ENCODE peak calls at places on chromosome 16, in nine cellular contexts. O is NCI-H526; E is NCI-H1417; P is cerebellar cortex; A is LoVo; K is GM04504; Z is Calu3; G is tibial nerve; J is stimulated activated CD8-positive, alpha-beta memory T cell treated with anti-CD3 and anti-CD28 coated beads, Interleukin-4, amount 100 ng/mL, for 48 hours. I is an unnamed sample.

GRCh38 chr16:1082952-1083675 is 10.6 kb downstream of the SSTR5 start:
- DNase-seq in A (peak; percentile 83), K (no peak), Z (no peak), E (no peak), J (no peak), P (no peak), O (peak; percentile 57), G (no peak), I (no peak)

GRCh38 chr16:67801889-67802288 is 4.5 kb downstream of the RANBP10 start:
- DNase-seq in P (no peak), E (no peak), G (no peak), Z (no peak), O (no peak), J (no peak), A (no peak), K (no peak), I (no peak)

GRCh38 chr16:22425036-22425801 is 50.8 kb upstream of the CDR2 start:
- DNase-seq in Z (no peak), E (no peak), G (peak; percentile 49), A (no peak), P (no peak), K (peak; percentile 84), J (no peak), O (no peak), I (no peak)

GRCh38 chr16:85615014-85615851 is 2.1 kb downstream of the GSE1 start:
- DNase-seq in O (peak; percentile 80), G (no peak), E (peak; percentile 58), J (peak; percentile 82), A (peak; percentile 91), P (peak; percentile 56), Z (peak; percentile 96), K (no peak), I (no peak)

GRCh38 chr16:23375643-23376042 is 73.5 kb downstream of the SCNN1B start:
- DNase-seq in P (no peak), G (no peak), O (no peak), K (no peak), A (no peak), Z (no peak), J (no peak), E (no peak), I (no peak)

GRCh38 chr16:87437911-87438610 is 45.9 kb downstream of the MAP1LC3B start:
- DNase-seq in E (no peak), G (no peak), J (no peak), P (peak; percentile 93), O (no peak), Z (no peak), A (no peak), K (no peak), I (no peak)

GRCh38 chr16:70638814-70639792 is 7.3 kb upstream of the IL34 start:
- DNase-seq in Z (no peak), O (no peak), P (no peak), K (no peak), J (no peak), E (no peak), A (no peak), G (no peak), I (no peak)

GRCh38 chr16:66603537-66604375 is 748 bp upstream of the CMTM3 start:
- DNase-seq in J (peak; percentile 75), G (peak; percentile 37), E (peak; percentile 71), K (peak; percentile 28), Z (peak; percentile 23), A (no peak), P (no peak), O (peak; percentile 61), I (peak; percentile 61)

GRCh38 chr16:65336169-65336568 is 214.3 kb upstream of the CDH11 start:
- DNase-seq in J (no peak), K (no peak), E (no peak), O (no peak), G (no peak), Z (no peak), A (no peak), P (no peak), I (no peak)

GRCh38 chr16:49193596-49193995 is 88.0 kb downstream of the CBLN1 start:
- DNase-seq in E (no peak), Z (no peak), K (no peak), A (no peak), O (no peak), J (no peak), P (no peak), G (no peak), I (no peak)

GRCh38 chr16:70804153-70804728 is 3.3 kb upstream of the VAC14 start:
- DNase-seq in Z (no peak), E (no peak), J (no peak), G (no peak), O (no peak), K (peak; percentile 71), P (no peak), A (no peak), I (no peak)

GRCh38 chr16:86035906-86036305 is 136.9 kb downstream of the IRF8 start:
- DNase-seq in J (no peak), O (no peak), Z (no peak), P (no peak), E (no peak), A (no peak), G (no peak), K (no peak), I (no peak)

GRCh38 chr16:84599528-84600202 is 18.2 kb downstream of the COTL1 start:
- DNase-seq in J (peak; percentile 82), K (peak; percentile 52), E (peak; percentile 58), Z (no peak), P (peak; percentile 29), A (no peak), G (no peak), O (no peak), I (peak; percentile 71)

GRCh38 chr16:3058173-3059030 is 7.0 kb upstream of the IL32 start:
- DNase-seq in Z (peak; percentile 64), G (no peak), A (no peak), O (peak; percentile 49), E (peak; percentile 32), K (no peak), P (peak; percentile 66), J (peak; percentile 71), I (peak; percentile 73)

GRCh38 chr16:87707714-87708113 is 58.1 kb downstream of the KLHDC4 start:
- DNase-seq in A (no peak), O (no peak), G (no peak), J (no peak), K (no peak), Z (no peak), E (no peak), P (no peak), I (no peak)

GRCh38 chr16:31875112-31875803 is 1.7 kb downstream of the ZNF267 start:
- DNase-seq in Z (no peak), E (no peak), A (no peak), G (no peak), K (no peak), P (no peak), J (no peak), O (no peak), I (no peak)

GRCh38 chr16:85306071-85306792 is 194.0 kb upstream of the CIBAR2 start:
- DNase-seq in O (peak; percentile 34), J (peak; percentile 89), P (peak; percentile 70), A (no peak), Z (peak; percentile 81), G (peak; percentile 85), K (no peak), E (no peak), I (peak; percentile 84)

GRCh38 chr16:86517033-86517432 is 6.7 kb downstream of the FOXF1 start:
- DNase-seq in Z (no peak), J (no peak), G (no peak), K (no peak), O (no peak), E (no peak), P (no peak), A (no peak), I (no peak)

GRCh38 chr16:732936-733335 is 6.0 kb downstream of the HAGHL start:
- DNase-seq in O (no peak), P (no peak), G (no peak), K (no peak), E (no peak), A (no peak), J (no peak), Z (no peak), I (no peak)

GRCh38 chr16:31350275-31351005 is 4.5 kb upstream of the ITGAX start:
- DNase-seq in K (no peak), O (no peak), A (no peak), J (no peak), G (no peak), E (no peak), P (no peak), Z (no peak), I (no peak)

GRCh38 chr16:88877564-88878289 is 11.3 kb upstream of the PABPN1L start:
- DNase-seq in A (no peak), E (no peak), O (no peak), J (no peak), G (no peak), P (no peak), Z (no peak), K (no peak), I (no peak)

GRCh38 chr16:49590166-49590871 is 216.7 kb downstream of the C16orf78 start:
- DNase-seq in J (no peak), K (no peak), P (no peak), G (no peak), E (no peak), A (no peak), O (no peak), Z (no peak), I (no peak)

GRCh38 chr16:17836868-17837602 is 366.3 kb upstream of the XYLT1 start:
- DNase-seq in A (peak; percentile 6), K (peak; percentile 83), J (no peak), E (no peak), Z (no peak), G (no peak), P (no peak), O (no peak), I (no peak)

GRCh38 chr16:28291651-28292626 is at the start of gene SBK1:
- DNase-seq in K (no peak), Z (peak; percentile 92), J (peak; percentile 85), P (peak; percentile 84), O (peak; percentile 88), E (peak; percentile 84), G (peak; percentile 17), A (peak; percentile 86), I (peak; percentile 96)

GRCh38 chr16:86800914-86801313 is 222.6 kb downstream of the FOXL1 start:
- DNase-seq in O (no peak), A (no peak), K (no peak), E (no peak), P (no peak), G (no peak), Z (no peak), J (no peak), I (no peak)

GRCh38 chr16:56011808-56012478 is 136.8 kb upstream of the CES5A start:
- DNase-seq in P (no peak), J (no peak), O (no peak), G (no peak), Z (no peak), K (no peak), E (no peak), A (no peak), I (no peak)

GRCh38 chr16:85999778-86000177 is 100.8 kb downstream of the IRF8 start:
- DNase-seq in G (no peak), E (no peak), P (no peak), Z (no peak), J (peak; percentile 5), A (no peak), O (no peak), K (no peak), I (no peak)

GRCh38 chr16:20814761-20815160 is 8.4 kb downstream of the REXO5 start:
- DNase-seq in J (no peak), P (no peak), K (no peak), G (no peak), Z (no peak), O (no peak), A (no peak), E (no peak), I (no peak)

GRCh38 chr16:8878523-8878911 is 3.6 kb upstream of the LITAFD start:
- DNase-seq in G (no peak), A (peak; percentile 20), K (peak; percentile 71), Z (peak; percentile 42), O (no peak), P (no peak), J (no peak), E (no peak), I (no peak)

GRCh38 chr16:66503030-66503429 is 46.9 kb downstream of the TK2 start:
- DNase-seq in K (no peak), E (no peak), A (no peak), G (peak; percentile 66), J (no peak), O (no peak), P (peak; percentile 23), Z (no peak), I (no peak)

GRCh38 chr16:81181013-81181720 is 57.3 kb upstream of the BCO1 start:
- DNase-seq in P (peak; percentile 86), Z (peak; percentile 92), A (peak; percentile 72), J (no peak), O (peak; percentile 74), E (no peak), K (peak; percentile 97), G (peak; percentile 88), I (no peak)